ENCODE peak calls at places on chromosomes 3 and 15, in four cellular contexts. I, U, R and M are unnamed samples.

GRCh38 chr15:68275165-68275746 is 2.3 kb upstream of the FEM1B start:
- DNase-seq in I (no peak), U (no peak), R (no peak), M (no peak)

GRCh38 chr3:129794319-129795201 is 99.0 kb downstream of the TMCC1 start:
- DNase-seq in I (no peak), U (peak), R (peak), M (no peak)

GRCh38 chr15:60798821-60799220 is 319.9 kb upstream of the ICE2 start:
- DNase-seq in I (no peak), U (no peak), R (no peak), M (no peak)

GRCh38 chr3:34005886-34006285 is 207.5 kb downstream of the PDCD6IP start:
- DNase-seq in I (no peak), U (no peak), R (no peak), M (no peak)

GRCh38 chr3:102092617-102093466 is 243.5 kb downstream of the NFKBIZ start:
- DNase-seq in I (no peak), U (no peak), R (peak), M (no peak)

GRCh38 chr15:57236561-57237281 is 139.6 kb upstream of the CGNL1 start:
- DNase-seq in I (no peak), U (no peak), R (no peak), M (no peak)

GRCh38 chr3:191417457-191417729 is 43.6 kb upstream of the PYDC2 start:
- DNase-seq in I (no peak), U (no peak), R (no peak), M (no peak)

GRCh38 chr3:56825579-56826438 is 24.1 kb upstream of the ARHGEF3 start:
- DNase-seq in I (no peak), U (no peak), R (no peak), M (no peak)

GRCh38 chr15:58167095-58167591 is 29.0 kb downstream of the AQP9 start:
- DNase-seq in I (no peak), U (no peak), R (no peak), M (no peak)

GRCh38 chr3:172077197-172077734 is 37.9 kb downstream of the FNDC3B start:
- DNase-seq in I (no peak), U (no peak), R (no peak), M (no peak)

GRCh38 chr3:25273582-25274171 is 154.4 kb upstream of the RARB start:
- DNase-seq in I (no peak), U (no peak), R (no peak), M (no peak)

GRCh38 chr15:89364341-89364740 is 29.7 kb upstream of the POLG start:
- DNase-seq in I (no peak), U (no peak), R (no peak), M (peak)

GRCh38 chr3:11258958-11259357 is 13.2 kb upstream of the ATG7 start:
- DNase-seq in I (no peak), U (no peak), R (no peak), M (no peak)

GRCh38 chr15:60797444-60798040 is 318.6 kb upstream of the ICE2 start:
- DNase-seq in I (no peak), U (no peak), R (no peak), M (no peak)

GRCh38 chr3:69294014-69294771 is 91.7 kb downstream of the FRMD4B start:
- DNase-seq in I (no peak), U (no peak), R (no peak), M (no peak)

GRCh38 chr3:23702198-23702597 is 103.6 kb upstream of the UBE2E1 start:
- DNase-seq in I (no peak), U (no peak), R (peak), M (no peak)

GRCh38 chr15:51341366-51342248 is at the start of gene GLDN:
- DNase-seq in I (no peak), U (no peak), R (no peak), M (no peak)

GRCh38 chr3:127628788-127629456 is at the start of gene PODXL2:
- DNase-seq in I (peak), U (peak), R (peak), M (no peak)

GRCh38 chr3:106826861-106827311 is 550.4 kb upstream of the CCDC54 start:
- DNase-seq in I (no peak), U (no peak), R (peak), M (no peak)

GRCh38 chr3:42504334-42505202 is 2.1 kb downstream of the VIPR1 start:
- DNase-seq in I (peak), U (no peak), R (no peak), M (no peak)

GRCh38 chr15:50744601-50745000 is 20.9 kb downstream of the SPPL2A start:
- DNase-seq in I (no peak), U (no peak), R (peak), M (peak)

GRCh38 chr3:85007195-85008094 is 48.7 kb downstream of the CADM2 start:
- DNase-seq in I (no peak), U (no peak), R (no peak), M (peak)

GRCh38 chr3:16476636-16477035 is 36.9 kb downstream of the RFTN1 start:
- DNase-seq in I (no peak), U (no peak), R (peak), M (no peak)

GRCh38 chr15:61834076-61834697 is 226.1 kb downstream of the VPS13C start:
- DNase-seq in I (peak), U (peak), R (peak), M (peak)

GRCh38 chr15:99361541-99362185 is 110.4 kb downstream of the LRRC28 start:
- DNase-seq in I (peak), U (no peak), R (peak), M (peak)

GRCh38 chr15:73822998-73823397 is 50.4 kb upstream of the TBC1D21 start:
- DNase-seq in I (no peak), U (no peak), R (peak), M (peak)

GRCh38 chr3:194375473-194375872 is 5.9 kb upstream of the LRRC15 start:
- DNase-seq in I (no peak), U (no peak), R (peak), M (no peak)

GRCh38 chr3:61669676-61670299 is 108.4 kb downstream of the PTPRG start:
- DNase-seq in I (no peak), U (no peak), R (no peak), M (no peak)

GRCh38 chr3:171200052-171201029 is 173.8 kb upstream of the SLC2A2 start:
- DNase-seq in I (no peak), U (no peak), R (peak), M (peak)

GRCh38 chr15:76823903-76824302 is 81.2 kb downstream of the SCAPER start:
- DNase-seq in I (no peak), U (no peak), R (no peak), M (no peak)

GRCh38 chr3:42387802-42388651 is 22.4 kb downstream of the LYZL4 start:
- DNase-seq in I (no peak), U (no peak), R (peak), M (peak)

GRCh38 chr15:79091204-79091867 is 756 bp upstream of the RASGRF1 start:
- DNase-seq in I (no peak), U (peak), R (no peak), M (peak)

GRCh38 chr3:14844386-14845170 is 25.8 kb downstream of the FGD5 start:
- DNase-seq in I (no peak), U (no peak), R (no peak), M (no peak)

GRCh38 chr3:171904829-171905228 is 61.7 kb downstream of the TMEM212 start:
- DNase-seq in I (no peak), U (no peak), R (peak), M (no peak)

GRCh38 chr3:14203521-14204079 is 25.0 kb downstream of the LSM3 start:
- DNase-seq in I (peak), U (peak), R (peak), M (peak)

GRCh38 chr15:77577350-77577749 is 55.4 kb downstream of the LINGO1 start:
- DNase-seq in I (no peak), U (no peak), R (no peak), M (no peak)

GRCh38 chr3:30747771-30748281 is 141.4 kb downstream of the TGFBR2 start:
- DNase-seq in I (no peak), U (peak), R (peak), M (peak)

DNA sequence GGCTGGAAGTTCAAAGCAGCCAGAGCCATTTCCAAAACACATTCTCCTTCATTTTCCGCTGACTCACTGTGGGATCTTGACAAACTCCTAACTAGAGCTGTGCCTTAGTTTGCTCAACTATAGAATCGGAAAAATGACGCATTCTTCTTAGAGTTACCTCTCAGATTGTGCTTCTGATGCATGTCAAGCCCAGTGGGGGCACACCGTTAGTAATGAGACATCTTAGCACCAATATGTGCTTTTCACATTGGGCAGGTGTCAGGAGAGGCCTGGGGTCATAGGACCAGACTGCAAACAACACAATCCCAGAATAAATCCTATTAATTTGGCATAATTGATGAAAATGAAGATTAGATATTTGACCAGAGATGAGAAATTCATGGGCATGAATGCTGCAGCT is 71.3 kb upstream of the UBE3A start:
- DNase-seq in I (no peak), U (no peak), R (no peak), M (no peak)
- TF ChIP-seq MAX in I (no peak), U (no peak), R (no peak), M (no peak)

GRCh38 chr3:9793161-9793781 is 389 bp downstream of the ARPC4 start:
- DNase-seq in I (peak), U (no peak), R (peak), M (peak)

GRCh38 chr3:9792405-9793160 is at the start of the genes ARPC4 and TADA3:
- DNase-seq in I (peak), U (peak), R (peak), M (peak)

GRCh38 chr3:9795212-9795611 is 2.3 kb downstream of the ARPC4 start:
- DNase-seq in I (no peak), U (no peak), R (no peak), M (peak)

GRCh38 chr3:9791790-9792404 is 376 bp downstream of the TADA3 start:
- DNase-seq in I (no peak), U (no peak), R (no peak), M (no peak)

DNA sequence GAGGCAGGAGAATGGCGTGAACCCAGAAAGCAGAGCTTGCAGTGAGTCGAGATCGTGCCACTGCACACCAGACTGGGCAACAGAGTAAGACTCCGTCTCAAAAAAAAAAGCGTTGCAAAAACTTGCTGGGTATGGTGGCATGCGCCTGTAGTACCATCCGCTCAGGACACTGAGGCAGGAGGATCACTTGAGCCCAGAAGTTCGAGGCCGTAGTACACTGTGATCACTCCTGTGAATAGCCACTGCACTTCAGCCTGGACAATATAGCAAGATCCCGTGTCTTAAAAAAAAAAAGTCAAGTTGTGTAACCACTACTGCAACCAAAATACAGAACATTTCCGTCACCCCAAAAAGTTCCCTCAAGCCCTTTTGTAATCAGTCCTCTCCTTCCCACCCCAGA is 1.5 kb downstream of the ARPC4 start:
- DNase-seq in I (no peak), U (no peak), R (no peak), M (no peak)
- H3K4me3 ChIP-seq in I (peak), U (peak), R (no peak), M (no peak)

GRCh38 chr15:63944681-63944955 is 101.7 kb downstream of the DAPK2 start:
- DNase-seq in I (no peak), U (no peak), R (no peak), M (no peak)

GRCh38 chr15:63940956-63941620 is 105.2 kb downstream of the DAPK2 start:
- DNase-seq in I (no peak), U (no peak), R (peak), M (no peak)

GRCh38 chr15:63941698-63942465 is 104.4 kb downstream of the DAPK2 start:
- DNase-seq in I (no peak), U (no peak), R (no peak), M (no peak)

GRCh38 chr15:63943829-63944680 is 102.2 kb downstream of the DAPK2 start:
- DNase-seq in I (no peak), U (no peak), R (no peak), M (no peak)

DNA sequence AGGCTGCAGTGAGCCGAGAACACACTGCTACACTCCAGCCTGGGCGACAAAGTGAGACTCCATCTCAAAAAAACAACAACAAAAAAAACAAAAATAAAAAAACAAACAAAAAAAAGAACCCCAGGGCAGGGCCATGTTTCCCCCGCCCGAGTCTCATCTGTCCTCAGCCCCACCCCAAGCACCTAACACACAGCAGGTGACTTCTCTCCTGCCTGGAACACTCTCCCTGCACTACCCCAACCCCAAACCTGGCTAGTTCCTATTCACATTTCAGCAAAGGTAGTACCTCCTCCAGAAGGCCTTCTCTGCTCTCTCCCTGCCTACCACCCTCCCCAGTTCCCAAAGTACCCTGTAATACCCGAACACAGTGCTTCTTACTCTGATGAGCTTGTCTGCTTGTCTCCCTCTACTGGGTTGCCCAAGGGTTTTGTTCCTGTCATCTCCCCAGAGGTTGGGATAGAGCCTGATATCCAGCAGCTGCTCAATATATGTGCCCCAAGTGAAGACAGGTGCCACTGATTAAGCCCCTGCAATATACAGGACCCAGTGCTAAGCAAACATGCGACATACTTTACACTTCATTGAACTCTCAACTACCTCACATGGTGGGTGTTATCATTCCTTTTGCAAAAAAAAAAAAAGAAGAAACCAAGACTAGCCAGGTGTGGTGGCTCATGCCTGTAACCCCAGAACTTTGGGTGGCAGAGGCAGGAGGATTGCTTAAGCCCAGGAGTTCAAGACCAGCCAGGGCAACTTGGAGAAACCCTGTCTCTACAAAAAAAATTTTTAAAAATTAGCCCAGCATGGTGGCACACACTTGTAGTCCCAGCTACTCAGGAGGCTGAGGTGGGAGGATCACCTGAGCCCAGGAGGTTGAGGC is 103.6 kb downstream of the DAPK2 start:
- DNase-seq in I (no peak), U (no peak), R (no peak), M (no peak)
- TF ChIP-seq MAX in I (no peak), U (no peak), R (no peak), M (no peak)

GRCh38 chr15:84082739-84083138 is 152.8 kb upstream of the GOLGA6L4 start:
- DNase-seq in I (no peak), U (no peak), R (no peak), M (no peak)

GRCh38 chr15:84081391-84082168 is 154.0 kb upstream of the GOLGA6L4 start:
- DNase-seq in I (peak), U (no peak), R (no peak), M (no peak)

GRCh38 chr15:84079885-84080777 is 155.4 kb upstream of the GOLGA6L4 start:
- DNase-seq in I (peak), U (no peak), R (no peak), M (no peak)
- H3K4me3 ChIP-seq in I (no peak), U (peak), R (no peak), M (no peak)

GRCh38 chr3:188940213-188940914 is 231.4 kb upstream of the TPRG1 start:
- DNase-seq in I (no peak), U (no peak), R (no peak), M (no peak)
- TF ChIP-seq MAX in I (no peak), U (no peak), R (no peak), M (no peak)

GRCh38 chr3:52286777-52287110 is 884 bp upstream of the GLYCTK start:
- DNase-seq in I (no peak), U (no peak), R (no peak), M (no peak)
- H3K4me3 ChIP-seq in I (peak), U (peak), R (no peak), M (peak)

GRCh38 chr3:13125092-13126015 is 52.1 kb upstream of the IQSEC1 start:
- DNase-seq in I (no peak), U (no peak), R (no peak), M (no peak)

GRCh38 chr3:13122101-13123055 is 49.1 kb upstream of the IQSEC1 start:
- DNase-seq in I (no peak), U (no peak), R (no peak), M (no peak)

GRCh38 chr3:13123266-13123665 is 50.0 kb upstream of the IQSEC1 start:
- DNase-seq in I (no peak), U (no peak), R (no peak), M (no peak)

GRCh38 chr3:13123765-13124164 is 50.5 kb upstream of the IQSEC1 start:
- DNase-seq in I (no peak), U (no peak), R (no peak), M (no peak)

GRCh38 chr3:13124631-13125030 is 51.4 kb upstream of the IQSEC1 start:
- DNase-seq in I (no peak), U (no peak), R (no peak), M (no peak)
- TF ChIP-seq MAX in I (no peak), U (no peak), R (no peak), M (no peak)